ENCODE peak calls at places on chromosomes 2 and 18, in eight cellular contexts. T is HCT116, L is GM23338, M is upper lobe of left lung, Y is SK-N-SH, N is HepG2, B is breast epithelium, C is transverse colon. A is an unnamed sample. For H3K4me1, the result is how much of the 10 kb centered on the place peaks cover.

GRCh38 chr2:91477731-91478672 is 2786.5 kb downstream of the RPIA start:
- DNase-seq in L (peak), M (no peak), N (no peak), B (peak), T (no peak), C (no peak), Y (peak), A (peak)

GRCh38 chr2:207876834-207877535 is 107.3 kb upstream of the FZD5 start:
- DNase-seq in Y (no peak), B (no peak), N (no peak), C (no peak), T (no peak), M (no peak), L (no peak), A (no peak)

GRCh38 chr2:148257276-148257675 is 236.4 kb downstream of the MBD5 start:
- DNase-seq in L (no peak), N (no peak), C (no peak), Y (no peak), M (no peak), T (no peak), B (no peak), A (no peak)

GRCh38 chr18:23231340-23232021 is 96.2 kb downstream of the CABLES1 start:
- DNase-seq in N (no peak), M (peak), B (no peak), Y (peak), T (no peak), L (no peak), C (peak), A (peak)

GRCh38 chr2:215878476-215879063 is 134.8 kb downstream of the MREG start:
- DNase-seq in M (no peak), Y (no peak), L (no peak), C (no peak), N (no peak), B (no peak), T (no peak), A (no peak)

GRCh38 chr2:147843421-147843863 is 1.4 kb upstream of the ACVR2A start:
- DNase-seq in Y (no peak), C (no peak), T (no peak), M (no peak), N (no peak), L (no peak), B (no peak), A (no peak)

GRCh38 chr2:190781604-190782198 is 98.9 kb upstream of the GLS start:
- DNase-seq in M (peak), N (peak), B (no peak), L (peak), Y (peak), C (peak), T (peak), A (peak)

GRCh38 chr2:220396287-220396686 is 768.9 kb downstream of the SLC4A3 start:
- DNase-seq in L (no peak), T (no peak), B (no peak), Y (no peak), M (no peak), C (no peak), N (no peak), A (no peak)

GRCh38 chr2:206800501-206801416 is 35.4 kb downstream of the FASTKD2 start:
- DNase-seq in Y (peak), L (peak), B (peak), C (peak), N (peak), M (peak), T (peak), A (peak)

GRCh38 chr2:46697830-46698323 is 217.7 kb downstream of the MCFD2 start:
- DNase-seq in Y (no peak), T (no peak), C (peak), M (no peak), L (no peak), N (peak), B (no peak), A (no peak)

GRCh38 chr2:8606649-8607550 is 75.0 kb upstream of the ID2 start:
- DNase-seq in N (no peak), M (peak), L (no peak), B (no peak), C (no peak), Y (no peak), T (no peak), A (no peak)

GRCh38 chr18:37537868-37538525 is 27.6 kb downstream of the CELF4 start:
- DNase-seq in N (peak), Y (peak), M (peak), L (peak), C (peak), B (peak), T (peak), A (peak)

GRCh38 chr18:33532978-33533377 is 45.0 kb upstream of the ASXL3 start:
- DNase-seq in N (no peak), Y (no peak), L (no peak), C (peak), T (no peak), B (no peak), M (no peak), A (no peak)

GRCh38 chr2:2161871-2162653 is 169.0 kb downstream of the MYT1L start:
- DNase-seq in T (no peak), L (no peak), M (no peak), N (no peak), C (no peak), B (no peak), Y (no peak), A (no peak)

GRCh38 chr2:74481961-74482800 is 617 bp downstream of the CCDC142 start:
- DNase-seq in B (no peak), M (peak), Y (peak), T (no peak), N (no peak), L (peak), C (peak), A (no peak)

GRCh38 chr18:78507217-78507616 is 472.4 kb upstream of the SALL3 start:
- DNase-seq in C (no peak), T (no peak), L (no peak), N (no peak), B (no peak), Y (no peak), M (no peak), A (peak)

GRCh38 chr2:123659120-123659519 is 366.0 kb upstream of the CNTNAP5 start:
- DNase-seq in M (no peak), Y (no peak), T (no peak), L (peak), C (no peak), N (no peak), B (no peak), A (no peak)

GRCh38 chr2:159042115-159042850 is 73.8 kb downstream of the TANC1 start:
- DNase-seq in B (no peak), L (no peak), Y (no peak), T (no peak), C (no peak), M (no peak), N (no peak), A (no peak)
- TF ChIP-seq POLR2AphosphoS5 in B (no peak), L (no peak), Y (no peak), T (no peak), C (no peak), M (no peak), N (no peak), A (no peak)

GRCh38 chr2:171723724-171724683 is 36.7 kb downstream of the DYNC1I2 start:
- DNase-seq in L (peak), T (no peak), M (no peak), B (no peak), Y (peak), C (no peak), N (peak), A (no peak)

DNA sequence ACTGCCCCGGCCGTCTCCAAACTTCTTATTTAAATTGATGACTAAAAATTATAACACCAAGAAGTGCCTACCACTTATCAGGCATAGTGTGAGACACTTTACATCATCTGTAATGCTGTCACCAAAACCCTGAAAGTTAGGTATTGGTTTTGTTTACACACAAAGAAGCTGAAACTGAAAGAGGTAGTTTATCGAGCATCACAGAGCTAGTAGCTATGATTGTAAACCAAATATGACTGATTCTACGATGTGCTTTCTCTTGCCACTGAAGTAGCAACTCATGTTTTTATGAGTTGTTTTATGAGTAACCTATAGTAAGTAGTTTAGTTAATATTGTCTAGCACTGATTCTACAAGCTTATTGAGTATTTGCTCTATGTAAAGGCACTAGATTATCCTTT is 31.5 kb downstream of the DYNC1I2 start:
- DNase-seq in C (no peak), L (no peak), B (no peak), T (no peak), N (no peak), M (no peak), Y (no peak), A (no peak)
- H3K4me1 ChIP-seq in C (under half), L (under half), B (under half), T (under half), N (under half), M (under half), Y (under half), A (under half)

DNA sequence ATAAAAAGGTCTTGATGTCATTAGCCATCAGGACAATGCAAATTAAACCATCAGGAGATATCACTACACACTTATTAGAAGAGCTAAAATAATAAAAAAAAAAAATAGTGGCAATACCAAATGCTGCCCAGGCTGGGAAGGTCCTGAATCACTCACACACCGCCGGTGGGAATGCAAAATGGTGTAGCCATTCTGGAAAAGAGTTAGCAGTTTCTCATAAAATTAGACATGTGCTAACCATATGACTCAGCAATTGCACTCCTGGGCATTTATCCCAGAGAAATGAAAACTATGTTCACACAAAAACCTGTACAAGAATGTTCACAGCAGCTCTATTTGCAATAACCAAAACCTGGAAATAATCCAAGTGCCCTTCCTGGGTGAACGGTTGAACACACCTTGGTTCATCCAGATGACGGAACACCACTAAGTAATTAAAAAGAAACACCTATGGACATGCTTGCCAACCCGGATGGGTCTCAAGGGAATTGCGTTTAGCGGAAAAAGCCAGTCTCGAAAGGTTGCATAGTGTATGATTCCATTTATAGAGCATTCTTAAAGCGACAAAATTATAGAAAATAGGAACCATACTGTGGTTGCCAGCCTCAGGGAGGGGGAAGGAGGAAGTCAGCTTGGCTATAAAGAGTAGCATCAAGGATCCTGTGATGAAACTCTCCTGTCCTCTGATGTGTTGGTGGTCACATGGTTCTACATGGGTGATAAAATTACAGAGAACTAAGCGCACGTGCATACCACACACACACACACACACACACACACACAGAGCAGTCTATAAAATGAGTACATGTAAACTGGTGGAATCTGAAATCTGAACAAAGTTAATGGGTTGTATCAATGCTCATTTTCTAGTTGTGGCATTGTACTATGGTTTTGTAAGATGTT is 4.6 kb downstream of the MBP start:
- DNase-seq in L (no peak), Y (no peak), B (no peak), N (no peak), M (peak), C (peak), T (no peak), A (peak)
- H3K27ac ChIP-seq in L (no peak), Y (peak), B (peak), N (no peak), M (peak), C (peak), T (peak), A (peak)

GRCh38 chr2:25041307-25041927 is 459 bp upstream of the EFR3B start:
- DNase-seq in Y (peak), T (peak), C (peak), M (peak), L (peak), B (peak), N (peak), A (peak)
- TF ChIP-seq POLR2AphosphoS5 in Y (no peak), T (no peak), C (no peak), M (no peak), L (peak), B (no peak), N (no peak), A (no peak)

GRCh38 chr2:36359006-36359580 is 3.5 kb downstream of the CRIM1 start:
- DNase-seq in L (no peak), Y (peak), M (no peak), C (no peak), T (no peak), N (no peak), B (no peak), A (no peak)

GRCh38 chr2:36362291-36362690 is 6.7 kb downstream of the CRIM1 start:
- DNase-seq in L (no peak), C (no peak), B (no peak), M (no peak), Y (no peak), N (no peak), T (no peak), A (no peak)

GRCh38 chr2:36360063-36360462 is 4.5 kb downstream of the CRIM1 start:
- DNase-seq in L (no peak), M (no peak), N (no peak), Y (no peak), C (no peak), T (no peak), B (no peak), A (no peak)

GRCh38 chr2:36361396-36361795 is 5.8 kb downstream of the CRIM1 start:
- DNase-seq in T (no peak), L (no peak), B (no peak), C (no peak), N (no peak), Y (no peak), M (no peak), A (no peak)

GRCh38 chr2:36360834-36361233 is 5.3 kb downstream of the CRIM1 start:
- DNase-seq in Y (no peak), N (no peak), M (no peak), L (no peak), B (no peak), C (no peak), T (no peak), A (no peak)
- H3K4me1 ChIP-seq in Y (half or more), N (half or more), M (under half), L (half or more), B (under half), C (under half), T (under half), A (half or more)

A was measured in sigmoid colon.